ENCODE peak calls at places on chromosomes 1 and 21, in four cellular contexts. B is amniotic stem cell, T is germinal center, W is lung. Z is an unnamed sample.

GRCh38 chr21:44914176-44914874 is 6.4 kb downstream of the ITGB2 start:
- DNase-seq in T (peak), W (peak), B (no peak), Z (peak)

GRCh38 chr1:8705104-8705503 is 112.3 kb downstream of the RERE start:
- DNase-seq in W (no peak), B (no peak), T (no peak), Z (no peak)

GRCh38 chr1:24003331-24003972 is 23.3 kb upstream of the SRSF10 start:
- DNase-seq in B (no peak), T (no peak), W (no peak), Z (peak)

GRCh38 chr1:61869691-61870109 is 127.4 kb downstream of the PATJ start:
- DNase-seq in B (no peak), T (no peak), W (no peak), Z (no peak)

GRCh38 chr1:114756949-114757454 is 782 bp downstream of the CSDE1 start:
- DNase-seq in T (peak), W (peak), B (peak), Z (peak)

GRCh38 chr1:14263207-14263606 is 335.3 kb upstream of the KAZN start:
- DNase-seq in W (no peak), B (no peak), T (no peak), Z (no peak)

GRCh38 chr1:9805006-9805526 is 18.7 kb downstream of the CLSTN1 start:
- DNase-seq in T (no peak), B (no peak), W (no peak), Z (no peak)

GRCh38 chr1:4161271-4162006 is 261.4 kb upstream of the C1orf174 start:
- DNase-seq in T (no peak), B (no peak), W (no peak), Z (peak)

GRCh38 chr1:46996659-46997281 is 26.7 kb upstream of the CYP4X1 start:
- DNase-seq in B (no peak), W (no peak), T (no peak), Z (no peak)

GRCh38 chr1:2110191-2110737 is 60.1 kb downstream of the PRKCZ start:
- DNase-seq in B (no peak), T (no peak), W (no peak), Z (no peak)

GRCh38 chr1:185565314-185565713 is 168.9 kb upstream of the HMCN1 start:
- DNase-seq in T (no peak), B (no peak), W (no peak), Z (no peak)

GRCh38 chr1:51986718-51987117 is 3.8 kb downstream of the RAB3B start:
- DNase-seq in T (no peak), W (no peak), B (no peak), Z (no peak)

GRCh38 chr1:173049327-173049639 is 1.5 kb downstream of the TNFSF18 start:
- DNase-seq in B (no peak), T (no peak), W (no peak), Z (no peak)

GRCh38 chr1:175471039-175471800 is 272.2 kb downstream of the TNR start:
- DNase-seq in W (no peak), T (no peak), B (no peak), Z (no peak)

GRCh38 chr1:232038704-232039103 is 412.1 kb downstream of the DISC1 start:
- DNase-seq in B (no peak), T (no peak), W (no peak), Z (no peak)

GRCh38 chr1:94039871-94040569 is 80.9 kb downstream of the ABCA4 start:
- DNase-seq in T (no peak), B (no peak), W (no peak), Z (no peak)

Z was measured in Karpas-422.